ENCODE peak calls at places on chromosome 19, in four cellular contexts. R is left ventricle myocardium inferior, E is tibial nerve, U is tibial artery. L is an unnamed sample. For H3K36me3, the result is how much of the 10 kb centered on the place peaks cover.

GRCh38 chr19:743168-743687 is 7.7 kb upstream of the MISP start:
- DNase-seq in R (peak), E (no peak), U (no peak), L (no peak)

GRCh38 chr19:48029431-48029830 is 14.4 kb downstream of the CABP5 start:
- DNase-seq in R (no peak), E (no peak), U (no peak), L (no peak)

GRCh38 chr19:7605490-7606222 is 10.0 kb downstream of the CAMSAP3 start:
- DNase-seq in R (no peak), E (no peak), U (no peak), L (peak)

GRCh38 chr19:45848922-45849321 is 14.0 kb downstream of the SYMPK start:
- DNase-seq in R (no peak), E (no peak), U (no peak), L (no peak)

GRCh38 chr19:14347999-14348889 is 33.0 kb upstream of the ADGRE5 start:
- DNase-seq in R (peak), E (peak), U (peak), L (peak)

GRCh38 chr19:17327654-17328516 is 6.8 kb downstream of the ANO8 start:
- DNase-seq in R (no peak), E (no peak), U (no peak), L (no peak)

GRCh38 chr19:17794412-17794730 is 567 bp upstream of the B3GNT3 start:
- DNase-seq in R (no peak), E (no peak), U (no peak), L (no peak)

GRCh38 chr19:17202249-17202648 is 12.9 kb upstream of the USE1 start:
- DNase-seq in R (no peak), E (no peak), U (no peak), L (no peak)

GRCh38 chr19:13132471-13133166 is 14.6 kb downstream of the NACC1 start:
- DNase-seq in R (no peak), E (no peak), U (no peak), L (no peak)

GRCh38 chr19:33437351-33438015 is 64.0 kb downstream of the CEBPG start:
- DNase-seq in R (peak), E (no peak), U (no peak), L (no peak)

GRCh38 chr19:993361-993830 is 6.8 kb upstream of the GRIN3B start:
- DNase-seq in R (no peak), E (no peak), U (no peak), L (peak)

DNA sequence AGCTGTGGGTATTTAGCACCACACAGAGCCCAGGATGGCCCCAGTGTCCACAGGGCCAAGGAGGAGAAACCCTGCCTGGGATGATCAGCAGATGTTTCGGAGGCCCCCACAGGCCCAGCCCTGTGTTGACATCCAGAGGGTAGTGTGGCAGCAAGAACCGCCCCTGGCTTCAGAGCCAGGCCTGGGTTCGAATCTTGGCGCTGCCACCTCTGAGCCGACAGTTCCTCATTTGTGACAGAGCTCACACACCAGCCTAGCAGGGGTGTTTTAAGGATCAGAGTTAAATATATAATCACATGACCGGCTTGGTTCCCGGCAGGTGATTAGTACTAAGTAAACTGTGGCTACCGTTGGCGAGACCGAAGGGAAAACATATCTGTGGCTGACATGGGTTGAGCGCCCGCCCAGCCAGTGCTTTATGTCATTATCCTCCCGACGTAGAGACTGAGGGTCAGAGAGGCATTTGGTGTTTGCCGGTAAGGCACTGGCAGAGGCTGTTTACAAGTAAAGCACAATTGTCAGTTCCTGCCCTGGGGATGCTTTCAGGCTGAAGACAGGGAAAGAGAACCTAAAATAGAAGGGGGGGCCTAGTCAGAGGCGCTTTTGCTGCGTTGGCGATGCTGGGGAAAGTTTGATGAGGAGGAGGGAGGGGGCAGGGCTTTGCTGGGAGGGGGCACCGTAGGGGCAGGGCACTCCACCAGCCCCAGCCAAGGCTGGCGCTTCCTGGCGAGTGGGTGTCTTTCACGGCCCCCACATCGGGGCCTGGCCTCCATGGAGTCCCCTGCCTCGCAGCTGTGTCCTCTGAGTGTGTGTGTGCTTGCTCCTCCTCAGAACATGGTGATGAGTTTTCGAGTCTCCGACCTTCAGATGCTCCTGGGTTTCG is 4.8 kb downstream of the PIAS4 start:
- DNase-seq in R (no peak), E (no peak), U (no peak), L (peak)
- H3K36me3 ChIP-seq in R (under half), E (under half), U (under half), L (under half)

DNA sequence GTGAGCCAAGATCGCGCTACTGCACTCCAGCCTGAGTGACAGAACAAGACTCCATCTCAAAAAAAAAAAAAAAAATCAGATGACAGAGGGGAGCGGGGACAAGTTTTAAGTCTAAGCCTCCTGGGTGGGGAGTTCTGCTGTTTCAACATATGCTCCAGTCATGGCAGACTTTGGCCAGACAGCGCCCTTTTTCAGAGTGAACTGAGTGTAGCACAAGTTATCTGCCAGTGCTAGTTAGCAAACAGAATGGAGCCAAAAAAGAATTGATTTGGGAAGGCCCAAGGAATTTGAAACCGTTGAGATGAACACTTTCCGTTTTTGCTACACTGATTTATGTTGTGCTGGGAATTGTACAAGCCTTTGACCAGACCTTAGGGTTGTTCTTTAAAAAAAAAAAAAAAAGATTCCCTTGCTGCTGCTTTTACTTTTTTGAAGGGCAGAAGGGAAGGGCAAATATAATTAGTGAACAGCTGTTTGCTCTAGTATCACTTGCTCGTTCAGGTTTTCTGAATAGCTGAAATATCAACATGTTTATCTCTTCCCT is 5.7 kb downstream of the ACTN4 start:
- DNase-seq in R (no peak), E (no peak), U (peak), L (peak)
- TF ChIP-seq CTCF in R (peak), E (no peak), U (no peak), L (no peak)

GRCh38 chr19:41999878-42000208 is 5.8 kb upstream of the ATP1A3 start:
- DNase-seq in R (no peak), E (no peak), U (no peak), L (no peak)
- H3K4me3 ChIP-seq in R (no peak), E (no peak), U (no peak), L (no peak)

DNA sequence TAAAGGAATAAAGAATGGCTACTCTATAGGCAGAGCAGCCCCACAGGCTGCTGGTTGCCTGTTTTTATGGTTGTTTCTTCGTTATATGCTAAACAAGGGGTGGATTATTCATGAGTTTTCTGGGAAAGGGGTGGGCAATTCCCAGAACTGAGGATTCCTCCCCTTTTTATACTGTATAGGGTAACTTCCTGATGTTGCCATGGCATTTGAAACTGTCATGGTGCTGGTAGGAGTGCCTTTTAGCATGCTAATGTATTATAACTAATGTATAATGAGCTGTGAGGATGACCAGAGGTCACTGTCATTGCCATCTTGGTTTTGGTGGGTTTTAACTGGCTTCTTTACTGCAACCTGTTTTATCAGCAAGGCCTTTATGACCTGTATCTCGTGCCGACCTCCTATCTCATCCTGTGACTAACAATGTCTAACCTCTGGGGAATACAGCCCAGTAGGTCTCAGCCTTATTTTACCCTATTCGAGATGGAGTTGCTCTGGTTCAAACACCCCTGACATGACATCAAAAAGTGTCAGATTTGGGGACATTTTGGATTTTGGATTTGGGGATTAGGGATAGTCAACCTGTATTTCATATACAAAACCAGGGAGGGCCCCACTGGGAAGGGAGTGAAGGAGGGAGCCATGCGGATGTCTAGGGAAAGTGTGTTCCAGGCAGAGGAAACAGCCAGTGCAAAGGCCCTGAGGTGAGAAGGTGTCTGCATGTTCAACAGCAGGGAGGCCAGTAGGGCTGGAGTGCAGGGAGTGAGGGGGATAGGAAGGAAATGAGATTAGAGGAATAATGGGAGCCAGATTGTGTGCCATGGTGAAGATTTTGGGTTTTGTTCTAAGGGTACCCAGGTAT is 10.9 kb downstream of the FXYD5 start:
- DNase-seq in R (no peak), E (no peak), U (no peak), L (no peak)
- H3K36me3 ChIP-seq in R (half or more), E (under half), U (half or more), L (under half)

GRCh38 chr19:19468424-19469050 is 46.8 kb downstream of the TSSK6 start:
- DNase-seq in R (no peak), E (no peak), U (no peak), L (no peak)
- TF ChIP-seq CTCF in R (no peak), E (no peak), U (no peak), L (no peak)

L was measured in pancreas.